ENCODE peak calls at places on chromosomes 2 and 18, in nine cellular contexts. J is lower lobe of right lung; Q is naive thymus-derived CD4-positive, alpha-beta T cell; V is HAP-1; W is right lobe of liver; X is prostate gland; R is left ventricle myocardium inferior; O is neural progenitor cell; P is body of pancreas. E is an unnamed sample. For H3K36me3, the result is how much of the 10 kb centered on the place peaks cover.

GRCh38 chr2:224060783-224061482 is 21.8 kb upstream of the SERPINE2 start:
- DNase-seq in O (no peak), Q (no peak), P (no peak), R (no peak), W (no peak), J (no peak), V (no peak), X (no peak), E (no peak)

GRCh38 chr18:49345931-49346696 is 114.3 kb downstream of the DYM start:
- DNase-seq in V (no peak), P (no peak), O (no peak), J (no peak), W (no peak), R (no peak), X (no peak), Q (no peak), E (no peak)

GRCh38 chr2:156339866-156340265 is 7.3 kb upstream of the NR4A2 start:
- DNase-seq in J (no peak), R (no peak), Q (no peak), W (no peak), P (no peak), V (no peak), X (no peak), O (no peak), E (no peak)

GRCh38 chr18:58887613-58887963 is 22.9 kb downstream of the ZNF532 start:
- DNase-seq in R (peak), W (no peak), J (peak), X (no peak), O (no peak), P (no peak), Q (no peak), V (no peak), E (no peak)

GRCh38 chr2:38830546-38831159 is 45.1 kb downstream of the DHX57 start:
- DNase-seq in V (no peak), J (no peak), P (no peak), X (no peak), O (no peak), W (no peak), Q (no peak), R (no peak), E (no peak)

GRCh38 chr2:204361738-204362137 is 183.5 kb upstream of the PARD3B start:
- DNase-seq in W (no peak), V (no peak), X (no peak), P (no peak), O (no peak), R (no peak), Q (no peak), J (no peak), E (no peak)

GRCh38 chr2:33104726-33105125 is 158.0 kb downstream of the LTBP1 start:
- DNase-seq in W (no peak), Q (no peak), R (no peak), J (no peak), P (no peak), X (no peak), V (no peak), O (no peak), E (no peak)

GRCh38 chr2:158713523-158714138 is 81.5 kb upstream of the DAPL1 start:
- DNase-seq in V (no peak), Q (no peak), W (no peak), P (no peak), O (no peak), R (no peak), X (no peak), J (no peak), E (no peak)

GRCh38 chr2:15730545-15731212 is 139.0 kb downstream of the DDX1 start:
- DNase-seq in W (peak), X (peak), P (peak), J (peak), O (no peak), Q (no peak), R (peak), V (peak), E (no peak)

GRCh38 chr2:144580521-144581153 is 60.7 kb upstream of the ZEB2 start:
- DNase-seq in X (no peak), W (no peak), V (no peak), R (no peak), Q (no peak), O (peak), P (no peak), J (no peak), E (no peak)

GRCh38 chr2:104769096-104769495 is 84.8 kb upstream of the POU3F3 start:
- DNase-seq in P (no peak), J (no peak), X (no peak), R (no peak), Q (no peak), W (no peak), V (no peak), O (no peak), E (no peak)

GRCh38 chr2:224162122-224162521 is 123.0 kb upstream of the SERPINE2 start:
- DNase-seq in X (no peak), Q (no peak), R (no peak), O (no peak), V (no peak), P (no peak), W (no peak), J (no peak), E (no peak)

GRCh38 chr2:38509322-38509946 is 93.3 kb downstream of the HNRNPLL start:
- DNase-seq in Q (no peak), R (no peak), J (no peak), P (no peak), O (no peak), X (no peak), W (no peak), V (no peak), E (no peak)

GRCh38 chr18:25399554-25399953 is 47.6 kb upstream of the ZNF521 start:
- DNase-seq in V (no peak), J (no peak), O (no peak), R (no peak), Q (no peak), X (no peak), P (no peak), W (no peak), E (no peak)

GRCh38 chr2:190545756-190546385 is 11.3 kb upstream of the NEMP2 start:
- DNase-seq in V (no peak), X (no peak), Q (no peak), O (no peak), J (no peak), P (no peak), R (no peak), W (no peak), E (no peak)
- H3K4me3 ChIP-seq in V (no peak), X (no peak), Q (no peak), O (no peak), J (peak), P (no peak), R (peak), W (no peak), E (no peak)

DNA sequence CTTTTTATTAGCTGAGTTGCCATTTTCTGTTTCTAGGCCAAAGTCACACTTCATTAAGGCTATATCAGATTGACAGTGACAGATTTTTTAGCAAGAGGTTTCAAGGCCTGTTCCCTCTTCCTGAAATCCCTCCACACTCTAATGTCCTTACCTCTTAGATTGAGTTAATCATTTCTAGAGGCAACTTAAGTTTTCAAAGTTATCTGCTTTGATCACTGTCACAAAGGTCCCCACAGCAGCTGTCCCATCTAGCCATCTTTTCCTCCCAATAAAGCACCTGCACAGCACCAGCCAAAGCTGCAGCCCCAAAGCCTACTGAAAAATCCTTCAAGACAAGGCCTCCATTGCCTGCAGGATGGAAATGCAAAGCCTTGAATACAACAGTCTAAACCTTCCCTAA is 13.4 kb downstream of the AMMECR1L start:
- DNase-seq in V (no peak), Q (no peak), X (no peak), W (no peak), P (no peak), O (no peak), R (no peak), J (no peak), E (no peak)
- H3K36me3 ChIP-seq in V (half or more), Q (half or more), X (under half), W (under half), P (under half), O (under half), R (half or more), J (half or more), E (under half)

DNA sequence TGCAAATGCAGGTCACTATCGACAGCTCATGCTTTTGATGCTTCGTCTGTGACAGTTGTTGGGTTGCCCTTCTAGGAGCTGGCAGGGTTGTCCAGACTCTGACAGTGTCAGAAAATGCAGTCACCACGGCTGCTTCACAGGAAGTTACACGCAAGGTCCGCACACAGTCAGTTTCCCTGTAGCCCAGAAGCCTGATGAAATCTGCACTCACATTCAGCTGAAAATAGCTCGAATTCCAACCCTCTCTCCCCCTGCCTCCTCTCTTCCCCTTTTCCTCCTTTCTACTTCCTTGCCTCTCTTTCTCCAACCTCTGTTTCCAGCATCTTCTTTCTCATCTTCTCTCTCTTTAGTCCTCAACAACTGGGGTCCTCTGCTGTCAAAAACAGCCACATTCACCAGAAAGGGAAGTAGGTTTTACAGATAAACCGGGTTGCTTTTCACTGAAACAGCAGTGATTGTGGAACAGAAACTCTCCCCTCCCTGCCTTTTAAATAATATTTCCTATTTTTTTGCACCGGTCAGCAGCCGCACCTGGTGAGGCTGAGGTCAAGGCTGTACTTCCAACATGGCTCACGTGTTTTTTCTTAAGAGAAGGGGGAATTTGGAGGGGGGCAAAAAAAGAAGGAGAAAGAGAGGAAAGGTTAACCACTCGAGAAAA is 69.2 kb downstream of the BCL11A start:
- DNase-seq in W (no peak), X (no peak), Q (no peak), R (no peak), V (no peak), O (peak), P (no peak), J (no peak), E (no peak)
- H3K4me3 ChIP-seq in W (no peak), X (no peak), Q (no peak), R (no peak), V (no peak), O (no peak), P (no peak), J (no peak), E (no peak)

DNA sequence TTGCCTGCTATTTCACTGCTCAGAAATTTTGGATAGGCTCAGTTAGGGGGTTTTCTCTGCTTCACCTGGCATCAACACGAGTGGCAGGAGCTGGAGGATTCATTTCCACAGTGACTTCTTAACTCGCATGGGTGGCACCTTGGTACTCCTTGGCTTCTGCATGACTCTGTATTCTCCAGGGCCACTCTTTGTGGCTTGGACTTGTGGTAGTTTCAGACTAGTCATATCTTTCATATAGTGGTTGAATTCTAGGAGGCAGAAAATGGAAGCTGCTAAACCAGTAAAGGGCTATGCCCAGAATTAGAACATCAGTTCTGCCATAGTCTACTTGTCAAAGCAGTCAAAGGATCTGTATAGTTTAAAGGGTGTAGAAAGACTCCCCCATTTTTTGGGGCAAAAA is 6.8 kb downstream of the MAIP1 start:
- DNase-seq in W (no peak), V (no peak), X (no peak), P (no peak), J (no peak), R (no peak), O (no peak), Q (no peak), E (no peak)
- H3K36me3 ChIP-seq in W (under half), V (half or more), X (under half), P (under half), J (half or more), R (half or more), O (half or more), Q (half or more), E (under half)

E was measured in CD8-positive, alpha-beta T cell.